ENCODE peak calls at places on chromosomes 11 and 22, in five cellular contexts. W, R, G, F and B are unnamed samples.

GRCh38 chr11:131884461-131885073 is 514.2 kb downstream of the NTM start:
- DNase-seq in W (no peak), R (no peak), G (no peak), F (no peak), B (no peak)

GRCh38 chr11:114953039-114953438 is 274.7 kb downstream of the NXPE2 start:
- DNase-seq in W (no peak), R (peak), G (no peak), F (peak), B (no peak)

GRCh38 chr11:21736404-21736803 is 456.5 kb upstream of the ANO5 start:
- DNase-seq in W (no peak), R (no peak), G (no peak), F (no peak), B (no peak)

GRCh38 chr11:113023228-113023627 is 62.0 kb downstream of the NCAM1 start:
- DNase-seq in W (no peak), R (no peak), G (no peak), F (no peak), B (no peak)

GRCh38 chr22:50676661-50677492 is 4.3 kb downstream of the SHANK3 start:
- DNase-seq in W (no peak), R (no peak), G (no peak), F (no peak), B (no peak)

GRCh38 chr22:50118557-50119168 is 28.9 kb downstream of the MOV10L1 start:
- DNase-seq in W (no peak), R (no peak), G (no peak), F (no peak), B (no peak)

GRCh38 chr11:14861680-14862079 is 30.4 kb downstream of the CYP2R1 start:
- DNase-seq in W (no peak), R (no peak), G (no peak), F (no peak), B (no peak)

GRCh38 chr11:122977455-122978302 is 4.0 kb downstream of the BSX start:
- DNase-seq in W (no peak), R (peak), G (no peak), F (no peak), B (no peak)